ENCODE peak calls at places on chromosome 4, in ten cellular contexts. One of them, this sample, is unnamed.

GRCh38 chr4:116092961-116093360 is 979.5 kb upstream of the NDST4 start:
- DNase-seq in right cardiac atrium: no peak
- DNase-seq in Kasumi-1: no peak
- DNase-seq in GM23338: no peak
- DNase-seq in effector CD8-positive, alpha-beta T cell: no peak
- DNase-seq in lung: no peak
- DNase-seq in activated CD4-positive, alpha-beta T cell treated with anti-CD3 and anti-CD28 coated beads, Interleukin-2, amount 10 ng/mL, durations not matched to agents 7 days and 5 days: no peak
- DNase-seq in ELR: no peak
- DNase-seq in neural crest cell: no peak
- DNase-seq in GM20000: no peak
- DNase-seq in this sample: no peak

GRCh38 chr4:142778430-142778829 is 67.7 kb downstream of the INPP4B start:
- DNase-seq in effector CD8-positive, alpha-beta T cell: no peak
- DNase-seq in right cardiac atrium: no peak
- DNase-seq in activated CD4-positive, alpha-beta T cell treated with anti-CD3 and anti-CD28 coated beads, Interleukin-2, amount 10 ng/mL, durations not matched to agents 7 days and 5 days: no peak
- DNase-seq in Kasumi-1: no peak
- DNase-seq in lung: no peak
- DNase-seq in GM23338: no peak
- DNase-seq in GM20000: no peak
- DNase-seq in neural crest cell: no peak
- DNase-seq in ELR: peak
- DNase-seq in this sample: no peak

GRCh38 chr4:68271851-68272756 is 26.6 kb upstream of the TMPRSS11B start:
- DNase-seq in lung: no peak
- DNase-seq in right cardiac atrium: no peak
- DNase-seq in GM23338: peak
- DNase-seq in effector CD8-positive, alpha-beta T cell: no peak
- DNase-seq in activated CD4-positive, alpha-beta T cell treated with anti-CD3 and anti-CD28 coated beads, Interleukin-2, amount 10 ng/mL, durations not matched to agents 7 days and 5 days: no peak
- DNase-seq in GM20000: peak
- DNase-seq in Kasumi-1: peak
- DNase-seq in neural crest cell: peak
- DNase-seq in ELR: peak
- DNase-seq in this sample: peak

GRCh38 chr4:4524364-4524763 is 17.5 kb downstream of the STX18 start:
- DNase-seq in Kasumi-1: peak
- DNase-seq in GM20000: peak
- DNase-seq in effector CD8-positive, alpha-beta T cell: no peak
- DNase-seq in ELR: no peak
- DNase-seq in right cardiac atrium: no peak
- DNase-seq in GM23338: peak
- DNase-seq in neural crest cell: no peak
- DNase-seq in activated CD4-positive, alpha-beta T cell treated with anti-CD3 and anti-CD28 coated beads, Interleukin-2, amount 10 ng/mL, durations not matched to agents 7 days and 5 days: peak
- DNase-seq in lung: no peak
- DNase-seq in this sample: peak

GRCh38 chr4:33060873-33061542 is 2340.8 kb downstream of the PCDH7 start:
- DNase-seq in neural crest cell: peak
- DNase-seq in GM23338: peak
- DNase-seq in right cardiac atrium: peak
- DNase-seq in GM20000: no peak
- DNase-seq in effector CD8-positive, alpha-beta T cell: no peak
- DNase-seq in ELR: peak
- DNase-seq in activated CD4-positive, alpha-beta T cell treated with anti-CD3 and anti-CD28 coated beads, Interleukin-2, amount 10 ng/mL, durations not matched to agents 7 days and 5 days: no peak
- DNase-seq in Kasumi-1: peak
- DNase-seq in lung: no peak
- DNase-seq in this sample: no peak

GRCh38 chr4:178414042-178414441 is 971.8 kb upstream of the AGA start:
- DNase-seq in ELR: no peak
- DNase-seq in effector CD8-positive, alpha-beta T cell: no peak
- DNase-seq in right cardiac atrium: no peak
- DNase-seq in Kasumi-1: no peak
- DNase-seq in GM23338: no peak
- DNase-seq in GM20000: no peak
- DNase-seq in activated CD4-positive, alpha-beta T cell treated with anti-CD3 and anti-CD28 coated beads, Interleukin-2, amount 10 ng/mL, durations not matched to agents 7 days and 5 days: no peak
- DNase-seq in lung: no peak
- DNase-seq in neural crest cell: no peak
- DNase-seq in this sample: no peak

GRCh38 chr4:143358923-143359694 is 22.4 kb downstream of the GAB1 start:
- DNase-seq in GM20000: peak
- DNase-seq in Kasumi-1: peak
- DNase-seq in ELR: peak
- DNase-seq in right cardiac atrium: no peak
- DNase-seq in activated CD4-positive, alpha-beta T cell treated with anti-CD3 and anti-CD28 coated beads, Interleukin-2, amount 10 ng/mL, durations not matched to agents 7 days and 5 days: peak
- DNase-seq in lung: peak
- DNase-seq in effector CD8-positive, alpha-beta T cell: no peak
- DNase-seq in GM23338: no peak
- DNase-seq in neural crest cell: no peak
- DNase-seq in this sample: no peak

GRCh38 chr4:1992468-1993168 is 16.2 kb downstream of the NELFA start:
- DNase-seq in ELR: no peak
- DNase-seq in GM23338: peak
- DNase-seq in activated CD4-positive, alpha-beta T cell treated with anti-CD3 and anti-CD28 coated beads, Interleukin-2, amount 10 ng/mL, durations not matched to agents 7 days and 5 days: no peak
- DNase-seq in neural crest cell: no peak
- DNase-seq in Kasumi-1: no peak
- DNase-seq in GM20000: no peak
- DNase-seq in right cardiac atrium: no peak
- DNase-seq in lung: no peak
- DNase-seq in effector CD8-positive, alpha-beta T cell: no peak
- DNase-seq in this sample: no peak

GRCh38 chr4:111838406-111838930 is 306.8 kb upstream of the FAM241A start:
- DNase-seq in neural crest cell: no peak
- DNase-seq in lung: no peak
- DNase-seq in Kasumi-1: no peak
- DNase-seq in effector CD8-positive, alpha-beta T cell: no peak
- DNase-seq in activated CD4-positive, alpha-beta T cell treated with anti-CD3 and anti-CD28 coated beads, Interleukin-2, amount 10 ng/mL, durations not matched to agents 7 days and 5 days: no peak
- DNase-seq in ELR: no peak
- DNase-seq in right cardiac atrium: no peak
- DNase-seq in GM23338: no peak
- DNase-seq in GM20000: no peak
- DNase-seq in this sample: no peak